ENCODE peak calls at places on chromosomes 1 and 21, in eight cellular contexts. One of them, this sample, is unnamed.

GRCh38 chr1:103333141-103333540 is 192.4 kb upstream of the RNPC3 start:
- DNase-seq in hepatocyte: no peak
- DNase-seq in upper lobe of right lung: no peak
- DNase-seq in left lung: no peak
- DNase-seq in neural progenitor cell: no peak
- DNase-seq in body of pancreas: no peak
- DNase-seq in colonic mucosa: no peak
- DNase-seq in uterus: no peak
- DNase-seq in this sample: no peak

GRCh38 chr1:185663332-185663731 is 70.9 kb upstream of the HMCN1 start:
- DNase-seq in hepatocyte: no peak
- DNase-seq in upper lobe of right lung: no peak
- DNase-seq in left lung: no peak
- DNase-seq in neural progenitor cell: no peak
- DNase-seq in body of pancreas: no peak
- DNase-seq in colonic mucosa: no peak
- DNase-seq in uterus: no peak
- DNase-seq in this sample: no peak

GRCh38 chr1:185308126-185308525 is 8.9 kb downstream of the IVNS1ABP start:
- DNase-seq in hepatocyte: no peak
- DNase-seq in upper lobe of right lung: no peak
- DNase-seq in left lung: no peak
- DNase-seq in neural progenitor cell: no peak
- DNase-seq in body of pancreas: no peak
- DNase-seq in colonic mucosa: no peak
- DNase-seq in uterus: no peak
- DNase-seq in this sample: no peak

GRCh38 chr1:77706321-77706720 is 23.9 kb upstream of the ZZZ3 start:
- DNase-seq in hepatocyte: no peak
- DNase-seq in upper lobe of right lung: no peak
- DNase-seq in left lung: no peak
- DNase-seq in neural progenitor cell: no peak
- DNase-seq in body of pancreas: no peak
- DNase-seq in colonic mucosa: no peak
- DNase-seq in uterus: no peak
- DNase-seq in this sample: no peak

GRCh38 chr1:174007846-174008245 is 14.3 kb downstream of the RC3H1 start:
- DNase-seq in hepatocyte: no peak
- DNase-seq in upper lobe of right lung: no peak
- DNase-seq in left lung: no peak
- DNase-seq in neural progenitor cell: no peak
- DNase-seq in body of pancreas: no peak
- DNase-seq in colonic mucosa: no peak
- DNase-seq in uterus: no peak
- DNase-seq in this sample: no peak

GRCh38 chr21:46550511-46550941 is 54.4 kb downstream of the S100B start:
- DNase-seq in hepatocyte: no peak
- DNase-seq in upper lobe of right lung: no peak
- DNase-seq in left lung: no peak
- DNase-seq in neural progenitor cell: no peak
- DNase-seq in body of pancreas: no peak
- DNase-seq in colonic mucosa: no peak
- DNase-seq in uterus: no peak
- DNase-seq in this sample: peak; percentile 54

GRCh38 chr1:107669996-107670395 is 295.0 kb downstream of the VAV3 start:
- DNase-seq in hepatocyte: no peak
- DNase-seq in upper lobe of right lung: no peak
- DNase-seq in left lung: peak; percentile 35
- DNase-seq in neural progenitor cell: no peak
- DNase-seq in body of pancreas: peak; percentile 67
- DNase-seq in colonic mucosa: peak; percentile 85
- DNase-seq in uterus: peak; percentile 59
- DNase-seq in this sample: no peak

GRCh38 chr1:202213361-202214088 is 19.9 kb downstream of the LGR6 start:
- DNase-seq in hepatocyte: no peak
- DNase-seq in upper lobe of right lung: no peak
- DNase-seq in left lung: no peak
- DNase-seq in neural progenitor cell: peak; percentile 64
- DNase-seq in body of pancreas: no peak
- DNase-seq in colonic mucosa: no peak
- DNase-seq in uterus: no peak
- DNase-seq in this sample: no peak

GRCh38 chr1:211895126-211895759 is 64.7 kb upstream of the LPGAT1 start:
- DNase-seq in hepatocyte: no peak
- DNase-seq in upper lobe of right lung: no peak
- DNase-seq in left lung: no peak
- DNase-seq in neural progenitor cell: no peak
- DNase-seq in body of pancreas: peak; percentile 34
- DNase-seq in colonic mucosa: no peak
- DNase-seq in uterus: no peak
- DNase-seq in this sample: no peak

GRCh38 chr1:234476172-234476571 is 2.8 kb downstream of the TARBP1 start:
- DNase-seq in hepatocyte: no peak
- DNase-seq in upper lobe of right lung: no peak
- DNase-seq in left lung: no peak
- DNase-seq in neural progenitor cell: no peak
- DNase-seq in body of pancreas: no peak
- DNase-seq in colonic mucosa: no peak
- DNase-seq in uterus: no peak
- DNase-seq in this sample: no peak

GRCh38 chr21:32412998-32413504 is 545 bp downstream of the EVA1C start:
- DNase-seq in hepatocyte: no peak
- DNase-seq in upper lobe of right lung: peak; percentile 80
- DNase-seq in left lung: peak; percentile 54
- DNase-seq in neural progenitor cell: no peak
- DNase-seq in body of pancreas: peak; percentile 50
- DNase-seq in colonic mucosa: peak; percentile 77
- DNase-seq in uterus: peak; percentile 63
- DNase-seq in this sample: peak; percentile 85

GRCh38 chr1:897176-897575 is 26.5 kb upstream of the SAMD11 start:
- DNase-seq in hepatocyte: no peak
- DNase-seq in upper lobe of right lung: no peak
- DNase-seq in left lung: no peak
- DNase-seq in neural progenitor cell: no peak
- DNase-seq in body of pancreas: no peak
- DNase-seq in colonic mucosa: no peak
- DNase-seq in uterus: no peak
- DNase-seq in this sample: no peak

GRCh38 chr1:214379254-214379970 is 98.5 kb downstream of the SMYD2 start:
- DNase-seq in hepatocyte: no peak
- DNase-seq in upper lobe of right lung: no peak
- DNase-seq in left lung: no peak
- DNase-seq in neural progenitor cell: no peak
- DNase-seq in body of pancreas: no peak
- DNase-seq in colonic mucosa: no peak
- DNase-seq in uterus: no peak
- DNase-seq in this sample: no peak

GRCh38 chr1:56626546-56626945 is 18.6 kb upstream of the PRKAA2 start:
- DNase-seq in hepatocyte: no peak
- DNase-seq in upper lobe of right lung: no peak
- DNase-seq in left lung: no peak
- DNase-seq in neural progenitor cell: no peak
- DNase-seq in body of pancreas: no peak
- DNase-seq in colonic mucosa: no peak
- DNase-seq in uterus: no peak
- DNase-seq in this sample: no peak

GRCh38 chr1:2046225-2046917 is 3.8 kb upstream of the PRKCZ start:
- DNase-seq in hepatocyte: peak; percentile 90
- DNase-seq in upper lobe of right lung: peak; percentile 93
- DNase-seq in left lung: peak; percentile 76
- DNase-seq in neural progenitor cell: peak; percentile 84
- DNase-seq in body of pancreas: peak; percentile 85
- DNase-seq in colonic mucosa: peak; percentile 92
- DNase-seq in uterus: no peak
- DNase-seq in this sample: no peak

GRCh38 chr1:206555473-206555935 is 48.2 kb downstream of the RASSF5 start:
- DNase-seq in hepatocyte: peak; percentile 27
- DNase-seq in upper lobe of right lung: no peak
- DNase-seq in left lung: no peak
- DNase-seq in neural progenitor cell: peak; percentile 44
- DNase-seq in body of pancreas: peak; percentile 27
- DNase-seq in colonic mucosa: no peak
- DNase-seq in uterus: peak; percentile 62
- DNase-seq in this sample: peak; percentile 63

GRCh38 chr1:6107409-6108356 is 62.0 kb downstream of the KCNAB2 start:
- DNase-seq in hepatocyte: no peak
- DNase-seq in upper lobe of right lung: no peak
- DNase-seq in left lung: no peak
- DNase-seq in neural progenitor cell: no peak
- DNase-seq in body of pancreas: no peak
- DNase-seq in colonic mucosa: no peak
- DNase-seq in uterus: no peak
- DNase-seq in this sample: peak; percentile 3
- H3K27me3 ChIP-seq in hepatocyte: peaks cover 3% of the 10 kb centered on the region
- H3K27me3 ChIP-seq in upper lobe of right lung: peaks cover 12% of the 10 kb centered on the region
- H3K27me3 ChIP-seq in left lung: no peaks in the 10 kb centered on the region
- H3K27me3 ChIP-seq in neural progenitor cell: peaks cover 10% of the 10 kb centered on the region
- H3K27me3 ChIP-seq in body of pancreas: no peaks in the 10 kb centered on the region
- H3K27me3 ChIP-seq in colonic mucosa: no peaks in the 10 kb centered on the region
- H3K27me3 ChIP-seq in uterus: no peaks in the 10 kb centered on the region
- H3K27me3 ChIP-seq in this sample: no peaks in the 10 kb centered on the region

GRCh38 chr1:154178856-154179811 is 12.8 kb downstream of the TPM3 start:
- DNase-seq in hepatocyte: peak; percentile 53
- DNase-seq in upper lobe of right lung: no peak
- DNase-seq in left lung: no peak
- DNase-seq in neural progenitor cell: peak; percentile 13
- DNase-seq in body of pancreas: no peak
- DNase-seq in colonic mucosa: peak; percentile 56
- DNase-seq in uterus: no peak
- DNase-seq in this sample: no peak

GRCh38 chr1:154182342-154183044 is 9.4 kb downstream of the TPM3 start:
- DNase-seq in hepatocyte: peak; percentile 83
- DNase-seq in upper lobe of right lung: peak; percentile 93
- DNase-seq in left lung: peak; percentile 93
- DNase-seq in neural progenitor cell: peak; percentile 65
- DNase-seq in body of pancreas: peak; percentile 54
- DNase-seq in colonic mucosa: peak; percentile 92
- DNase-seq in uterus: peak; percentile 66
- DNase-seq in this sample: peak; percentile 90

GRCh38 chr1:154178006-154178405 is 13.9 kb downstream of the TPM3 start:
- DNase-seq in hepatocyte: no peak
- DNase-seq in upper lobe of right lung: no peak
- DNase-seq in left lung: no peak
- DNase-seq in neural progenitor cell: no peak
- DNase-seq in body of pancreas: no peak
- DNase-seq in colonic mucosa: no peak
- DNase-seq in uterus: no peak
- DNase-seq in this sample: no peak

GRCh38 chr1:154181944-154182341 is 10.0 kb downstream of the TPM3 start:
- DNase-seq in hepatocyte: no peak
- DNase-seq in upper lobe of right lung: no peak
- DNase-seq in left lung: no peak
- DNase-seq in neural progenitor cell: no peak
- DNase-seq in body of pancreas: no peak
- DNase-seq in colonic mucosa: no peak
- DNase-seq in uterus: no peak
- DNase-seq in this sample: no peak

GRCh38 chr1:154179951-154180687 is 11.8 kb downstream of the TPM3 start:
- DNase-seq in hepatocyte: peak; percentile 63
- DNase-seq in upper lobe of right lung: no peak
- DNase-seq in left lung: no peak
- DNase-seq in neural progenitor cell: peak; percentile 14
- DNase-seq in body of pancreas: no peak
- DNase-seq in colonic mucosa: peak; percentile 69
- DNase-seq in uterus: no peak
- DNase-seq in this sample: no peak
- H3K4me3 ChIP-seq in hepatocyte: peak overlapping the region; percentile 9
- H3K4me3 ChIP-seq in upper lobe of right lung: peak overlapping the region; percentile 98
- H3K4me3 ChIP-seq in left lung: no peak overlapping the region
- H3K4me3 ChIP-seq in neural progenitor cell: peak overlapping the region; percentile 23
- H3K4me3 ChIP-seq in body of pancreas: no peak overlapping the region
- H3K4me3 ChIP-seq in colonic mucosa: peak overlapping the region; percentile 95
- H3K4me3 ChIP-seq in uterus: no peak overlapping the region
- H3K4me3 ChIP-seq in this sample: no peak overlapping the region

GRCh38 chr1:241630005-241630404 is 10.2 kb downstream of the CHML start:
- DNase-seq in hepatocyte: no peak
- DNase-seq in upper lobe of right lung: no peak
- DNase-seq in left lung: no peak
- DNase-seq in neural progenitor cell: no peak
- DNase-seq in body of pancreas: no peak
- DNase-seq in colonic mucosa: no peak
- DNase-seq in uterus: no peak
- DNase-seq in this sample: no peak

GRCh38 chr1:241624925-241625324 is 15.2 kb downstream of the CHML start:
- DNase-seq in hepatocyte: no peak
- DNase-seq in upper lobe of right lung: no peak
- DNase-seq in left lung: no peak
- DNase-seq in neural progenitor cell: no peak
- DNase-seq in body of pancreas: no peak
- DNase-seq in colonic mucosa: no peak
- DNase-seq in uterus: no peak
- DNase-seq in this sample: no peak

GRCh38 chr1:241630476-241630875 is 9.7 kb downstream of the CHML start:
- DNase-seq in hepatocyte: no peak
- DNase-seq in upper lobe of right lung: no peak
- DNase-seq in left lung: no peak
- DNase-seq in neural progenitor cell: no peak
- DNase-seq in body of pancreas: no peak
- DNase-seq in colonic mucosa: no peak
- DNase-seq in uterus: no peak
- DNase-seq in this sample: no peak

GRCh38 chr1:241630899-241631298 is 9.3 kb downstream of the CHML start:
- DNase-seq in hepatocyte: no peak
- DNase-seq in upper lobe of right lung: no peak
- DNase-seq in left lung: no peak
- DNase-seq in neural progenitor cell: no peak
- DNase-seq in body of pancreas: no peak
- DNase-seq in colonic mucosa: no peak
- DNase-seq in uterus: no peak
- DNase-seq in this sample: no peak

GRCh38 chr1:241627453-241628329 is 12.5 kb downstream of the CHML start:
- DNase-seq in hepatocyte: peak; percentile 67
- DNase-seq in upper lobe of right lung: no peak
- DNase-seq in left lung: no peak
- DNase-seq in neural progenitor cell: peak; percentile 64
- DNase-seq in body of pancreas: no peak
- DNase-seq in colonic mucosa: peak; percentile 56
- DNase-seq in uterus: no peak
- DNase-seq in this sample: no peak
- H3K27ac ChIP-seq in hepatocyte: no peak overlapping the region
- H3K27ac ChIP-seq in upper lobe of right lung: no peak overlapping the region
- H3K27ac ChIP-seq in left lung: peak overlapping the region; percentile 21
- H3K27ac ChIP-seq in neural progenitor cell: peak overlapping the region; percentile 24
- H3K27ac ChIP-seq in body of pancreas: no peak overlapping the region
- H3K27ac ChIP-seq in colonic mucosa: peak overlapping the region; percentile 15
- H3K27ac ChIP-seq in uterus: no peak overlapping the region
- H3K27ac ChIP-seq in this sample: no peak overlapping the region

GRCh38 chr1:119564548-119564947 is 57.5 kb downstream of the HSD3B1 start:
- DNase-seq in hepatocyte: no peak
- DNase-seq in upper lobe of right lung: no peak
- DNase-seq in left lung: no peak
- DNase-seq in neural progenitor cell: no peak
- DNase-seq in body of pancreas: no peak
- DNase-seq in colonic mucosa: no peak
- DNase-seq in uterus: no peak
- DNase-seq in this sample: no peak

GRCh38 chr1:119565131-119565772 is 58.2 kb downstream of the HSD3B1 start:
- DNase-seq in hepatocyte: no peak
- DNase-seq in upper lobe of right lung: no peak
- DNase-seq in left lung: no peak
- DNase-seq in neural progenitor cell: no peak
- DNase-seq in body of pancreas: no peak
- DNase-seq in colonic mucosa: no peak
- DNase-seq in uterus: no peak
- DNase-seq in this sample: no peak

GRCh38 chr1:119569095-119569494 is 62.1 kb downstream of the HSD3B1 start:
- DNase-seq in hepatocyte: no peak
- DNase-seq in upper lobe of right lung: no peak
- DNase-seq in left lung: no peak
- DNase-seq in neural progenitor cell: no peak
- DNase-seq in body of pancreas: no peak
- DNase-seq in colonic mucosa: no peak
- DNase-seq in uterus: no peak
- DNase-seq in this sample: no peak
- H3K27me3 ChIP-seq in hepatocyte: no peaks in the 10 kb centered on the region
- H3K27me3 ChIP-seq in upper lobe of right lung: no peaks in the 10 kb centered on the region
- H3K27me3 ChIP-seq in left lung: no peaks in the 10 kb centered on the region
- H3K27me3 ChIP-seq in neural progenitor cell: no peaks in the 10 kb centered on the region
- H3K27me3 ChIP-seq in body of pancreas: no peaks in the 10 kb centered on the region
- H3K27me3 ChIP-seq in colonic mucosa: no peaks in the 10 kb centered on the region
- H3K27me3 ChIP-seq in uterus: no peaks in the 10 kb centered on the region
- H3K27me3 ChIP-seq in this sample: no peaks in the 10 kb centered on the region

This sample was measured in aorta.